ENCODE peak calls at places on chromosomes 7 and 10, in seven cellular contexts. One of them, this sample, is unnamed.

GRCh38 chr7:158994687-158995086 is 138.3 kb downstream of the DYNC2I1 start:
- DNase-seq in SK-N-SH: no peak
- DNase-seq in K562: no peak
- DNase-seq in GM12878: no peak
- DNase-seq in HepG2: no peak
- DNase-seq in H1: no peak
- DNase-seq in HCT116: no peak
- DNase-seq in this sample: no peak

GRCh38 chr10:49508249-49508648 is 30.7 kb downstream of the ERCC6 start:
- DNase-seq in SK-N-SH: no peak
- DNase-seq in K562: no peak
- DNase-seq in GM12878: peak
- DNase-seq in HepG2: no peak
- DNase-seq in H1: no peak
- DNase-seq in HCT116: no peak
- DNase-seq in this sample: no peak

GRCh38 chr7:87878208-87878735 is 2.0 kb downstream of the DBF4 start:
- DNase-seq in SK-N-SH: no peak
- DNase-seq in K562: peak
- DNase-seq in GM12878: no peak
- DNase-seq in HepG2: no peak
- DNase-seq in H1: no peak
- DNase-seq in HCT116: no peak
- DNase-seq in this sample: no peak

GRCh38 chr10:131871673-131872005 is 29.2 kb upstream of the PPP2R2D start:
- DNase-seq in SK-N-SH: no peak
- DNase-seq in K562: no peak
- DNase-seq in GM12878: no peak
- DNase-seq in HepG2: no peak
- DNase-seq in H1: no peak
- DNase-seq in HCT116: no peak
- DNase-seq in this sample: no peak

GRCh38 chr10:6382081-6382480 is 179.3 kb downstream of the PFKFB3 start:
- DNase-seq in SK-N-SH: no peak
- DNase-seq in K562: no peak
- DNase-seq in GM12878: peak
- DNase-seq in HepG2: no peak
- DNase-seq in H1: no peak
- DNase-seq in HCT116: no peak
- DNase-seq in this sample: no peak

GRCh38 chr10:118669020-118669766 is 73.7 kb upstream of the PRLHR start:
- DNase-seq in SK-N-SH: peak
- DNase-seq in K562: no peak
- DNase-seq in GM12878: no peak
- DNase-seq in HepG2: no peak
- DNase-seq in H1: no peak
- DNase-seq in HCT116: no peak
- DNase-seq in this sample: no peak

GRCh38 chr7:36969376-36969775 is 245.1 kb upstream of the AOAH start:
- DNase-seq in SK-N-SH: no peak
- DNase-seq in K562: no peak
- DNase-seq in GM12878: no peak
- DNase-seq in HepG2: no peak
- DNase-seq in H1: no peak
- DNase-seq in HCT116: no peak
- DNase-seq in this sample: no peak

GRCh38 chr10:24456319-24456718 is 247.4 kb downstream of the KIAA1217 start:
- DNase-seq in SK-N-SH: no peak
- DNase-seq in K562: no peak
- DNase-seq in GM12878: no peak
- DNase-seq in HepG2: no peak
- DNase-seq in H1: no peak
- DNase-seq in HCT116: no peak
- DNase-seq in this sample: no peak

GRCh38 chr7:155232911-155233702 is 64.6 kb upstream of the INSIG1 start:
- DNase-seq in SK-N-SH: no peak
- DNase-seq in K562: no peak
- DNase-seq in GM12878: no peak
- DNase-seq in HepG2: no peak
- DNase-seq in H1: no peak
- DNase-seq in HCT116: no peak
- DNase-seq in this sample: no peak

GRCh38 chr7:100570954-100571828 is 2.5 kb downstream of the SAP25 start:
- DNase-seq in SK-N-SH: peak
- DNase-seq in K562: peak
- DNase-seq in GM12878: no peak
- DNase-seq in HepG2: peak
- DNase-seq in H1: peak
- DNase-seq in HCT116: no peak
- DNase-seq in this sample: no peak

GRCh38 chr10:103080891-103081581 is 112.0 kb downstream of the NT5C2 start:
- DNase-seq in SK-N-SH: no peak
- DNase-seq in K562: no peak
- DNase-seq in GM12878: no peak
- DNase-seq in HepG2: no peak
- DNase-seq in H1: no peak
- DNase-seq in HCT116: no peak
- DNase-seq in this sample: no peak

GRCh38 chr7:132580277-132580676 is 4.0 kb upstream of the PLXNA4 start:
- DNase-seq in SK-N-SH: peak
- DNase-seq in K562: peak
- DNase-seq in GM12878: no peak
- DNase-seq in HepG2: peak
- DNase-seq in H1: no peak
- DNase-seq in HCT116: no peak
- DNase-seq in this sample: peak

DNA sequence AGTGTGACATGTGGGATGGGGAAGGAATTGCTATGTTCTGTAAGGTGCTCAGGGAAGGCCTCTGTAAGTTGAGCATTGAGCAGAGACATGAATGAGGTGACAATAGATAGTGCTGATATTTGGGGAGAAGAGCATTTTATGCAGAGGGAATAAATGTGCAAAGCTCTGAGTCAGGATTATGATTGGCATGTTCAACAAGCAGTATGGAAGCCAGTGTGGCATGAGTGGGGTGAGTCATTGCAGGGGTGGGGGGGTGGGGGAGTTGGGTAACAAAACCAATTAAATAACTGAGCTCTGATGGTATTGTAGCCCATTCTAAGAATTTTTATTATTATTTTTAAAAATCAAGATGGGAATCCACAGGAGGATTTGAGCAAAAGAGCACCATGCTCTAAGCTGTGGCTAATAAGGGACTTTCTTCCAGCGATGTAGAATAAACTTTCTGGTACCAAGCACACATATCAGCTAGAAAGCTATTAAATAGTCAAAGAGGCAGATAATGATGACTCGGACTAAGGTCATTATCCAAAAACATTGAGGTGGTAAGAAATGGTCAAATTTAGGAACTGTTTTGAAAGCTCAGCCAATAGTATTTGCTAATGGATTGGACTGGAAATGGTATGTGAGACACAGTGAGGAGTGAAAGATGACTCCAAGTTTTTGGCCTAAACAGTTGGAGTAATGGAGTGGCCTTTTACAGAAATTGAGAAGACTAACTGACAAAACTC is 96.4 kb downstream of the PRKG1 start:
- DNase-seq in SK-N-SH: no peak
- DNase-seq in K562: no peak
- DNase-seq in GM12878: no peak
- DNase-seq in HepG2: no peak
- DNase-seq in H1: no peak
- DNase-seq in HCT116: no peak
- DNase-seq in this sample: no peak
- TF ChIP-seq JUND in SK-N-SH: peak
- TF ChIP-seq JUND in K562: no peak
- TF ChIP-seq JUND in GM12878: no peak
- TF ChIP-seq JUND in HepG2: no peak
- TF ChIP-seq JUND in H1: no peak
- TF ChIP-seq JUND in HCT116: no peak
- TF ChIP-seq JUND in this sample: no peak

DNA sequence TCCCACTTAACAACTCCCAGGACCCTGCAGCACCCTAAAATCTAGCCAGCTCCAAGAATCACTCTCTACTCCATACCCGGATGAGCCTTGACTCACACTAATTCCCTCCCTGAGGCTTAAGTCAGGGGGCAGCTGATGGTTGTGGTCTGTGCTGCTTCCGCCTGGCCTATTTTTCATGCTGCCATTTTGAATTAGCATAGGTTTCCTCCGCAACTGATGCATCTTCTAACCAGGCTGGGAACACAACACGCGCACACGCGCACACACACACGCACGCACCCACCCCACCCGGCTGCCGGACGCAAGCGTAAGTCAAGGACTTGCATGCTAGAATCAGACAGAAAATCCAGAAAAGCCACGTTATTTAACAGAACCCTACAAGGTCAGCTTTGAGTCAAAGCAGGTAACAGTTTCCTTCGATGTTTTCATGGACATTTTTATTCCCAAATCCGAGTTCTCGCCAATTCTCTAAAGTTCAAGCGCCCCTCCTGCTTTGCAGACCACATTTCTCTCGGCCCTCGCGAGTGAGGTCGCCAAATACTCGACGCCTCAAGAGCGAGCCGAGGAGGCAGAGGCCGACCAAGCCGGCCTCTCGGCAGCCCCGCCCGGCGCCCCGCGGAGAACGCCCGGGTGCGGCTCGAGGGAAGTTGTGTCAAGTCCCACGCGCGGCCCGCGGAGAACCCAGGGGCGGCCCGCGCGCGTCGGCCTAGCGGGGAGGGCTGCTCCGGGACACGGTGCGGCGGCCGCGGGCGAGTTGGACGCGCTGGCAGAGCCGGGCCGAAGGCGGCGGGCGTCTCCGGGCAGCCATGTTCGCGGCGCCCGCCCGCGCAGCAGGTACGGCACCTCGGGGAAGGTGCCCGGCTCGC is 977 bp downstream of the SCRN1 start:
- DNase-seq in SK-N-SH: peak
- DNase-seq in K562: no peak
- DNase-seq in GM12878: peak
- DNase-seq in HepG2: peak
- DNase-seq in H1: peak
- DNase-seq in HCT116: peak
- DNase-seq in this sample: peak
- TF ChIP-seq JUND in SK-N-SH: no peak
- TF ChIP-seq JUND in K562: no peak
- TF ChIP-seq JUND in GM12878: no peak
- TF ChIP-seq JUND in HepG2: no peak
- TF ChIP-seq JUND in H1: no peak
- TF ChIP-seq JUND in HCT116: no peak
- TF ChIP-seq JUND in this sample: no peak

DNA sequence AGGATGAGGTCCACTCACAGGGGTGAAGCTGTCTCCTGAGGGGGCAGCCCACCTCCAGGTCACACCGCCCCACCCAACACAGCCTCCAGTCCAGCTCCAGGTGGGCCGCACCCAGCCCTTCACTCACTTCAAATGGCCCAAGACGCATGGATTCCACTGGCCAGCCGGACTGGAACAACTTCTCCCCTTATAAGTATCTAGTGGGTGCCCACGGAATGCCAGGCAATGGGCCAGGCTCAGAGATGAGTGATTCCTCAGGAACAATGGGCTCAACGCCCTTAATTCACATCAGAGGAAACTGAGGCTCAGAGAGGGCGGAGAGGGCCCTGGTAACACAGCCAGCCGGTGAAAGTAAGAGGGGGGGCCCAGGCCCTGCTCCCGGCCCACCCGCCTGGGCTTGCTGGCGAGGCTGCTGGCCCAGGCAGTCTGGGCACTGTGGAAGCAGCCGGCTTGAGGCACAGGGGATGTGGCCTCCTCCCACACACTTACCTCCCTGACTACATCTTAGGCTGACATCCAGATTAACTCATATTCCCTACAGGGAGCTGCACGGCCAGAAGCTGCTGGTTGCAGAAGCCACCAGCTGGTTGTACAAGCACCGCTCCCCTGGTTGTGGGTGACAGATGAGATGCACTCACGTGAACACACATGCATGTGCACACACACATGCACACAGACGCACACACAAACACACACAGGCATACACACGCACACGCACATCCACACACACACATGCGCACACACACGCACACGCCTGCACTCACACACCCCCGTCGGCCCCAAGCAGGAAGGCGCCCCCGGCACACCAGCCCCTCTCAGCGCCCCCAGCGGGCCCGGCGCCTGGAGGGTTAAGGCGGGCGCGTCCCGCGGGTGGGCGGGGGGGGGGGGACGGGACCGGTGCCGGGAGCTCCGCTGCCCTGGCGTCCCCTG is 1.0 kb upstream of the FAM20C start:
- DNase-seq in SK-N-SH: peak
- DNase-seq in K562: peak
- DNase-seq in GM12878: no peak
- DNase-seq in HepG2: no peak
- DNase-seq in H1: no peak
- DNase-seq in HCT116: peak
- DNase-seq in this sample: peak
- TF ChIP-seq JUND in SK-N-SH: no peak
- TF ChIP-seq JUND in K562: no peak
- TF ChIP-seq JUND in GM12878: no peak
- TF ChIP-seq JUND in HepG2: no peak
- TF ChIP-seq JUND in H1: no peak
- TF ChIP-seq JUND in HCT116: no peak
- TF ChIP-seq JUND in this sample: no peak

GRCh38 chr10:119737827-119738226 is 12.0 kb downstream of the INPP5F start:
- DNase-seq in SK-N-SH: no peak
- DNase-seq in K562: peak
- DNase-seq in GM12878: no peak
- DNase-seq in HepG2: no peak
- DNase-seq in H1: no peak
- DNase-seq in HCT116: peak
- DNase-seq in this sample: no peak

GRCh38 chr10:119738962-119739361 is 13.1 kb downstream of the INPP5F start:
- DNase-seq in SK-N-SH: no peak
- DNase-seq in K562: no peak
- DNase-seq in GM12878: no peak
- DNase-seq in HepG2: no peak
- DNase-seq in H1: no peak
- DNase-seq in HCT116: no peak
- DNase-seq in this sample: no peak

GRCh38 chr10:119742988-119743646 is 17.3 kb downstream of the INPP5F start:
- DNase-seq in SK-N-SH: no peak
- DNase-seq in K562: no peak
- DNase-seq in GM12878: no peak
- DNase-seq in HepG2: no peak
- DNase-seq in H1: peak
- DNase-seq in HCT116: no peak
- DNase-seq in this sample: no peak

GRCh38 chr10:119737039-119737663 is 11.3 kb downstream of the INPP5F start:
- DNase-seq in SK-N-SH: no peak
- DNase-seq in K562: no peak
- DNase-seq in GM12878: no peak
- DNase-seq in HepG2: no peak
- DNase-seq in H1: no peak
- DNase-seq in HCT116: no peak
- DNase-seq in this sample: no peak

DNA sequence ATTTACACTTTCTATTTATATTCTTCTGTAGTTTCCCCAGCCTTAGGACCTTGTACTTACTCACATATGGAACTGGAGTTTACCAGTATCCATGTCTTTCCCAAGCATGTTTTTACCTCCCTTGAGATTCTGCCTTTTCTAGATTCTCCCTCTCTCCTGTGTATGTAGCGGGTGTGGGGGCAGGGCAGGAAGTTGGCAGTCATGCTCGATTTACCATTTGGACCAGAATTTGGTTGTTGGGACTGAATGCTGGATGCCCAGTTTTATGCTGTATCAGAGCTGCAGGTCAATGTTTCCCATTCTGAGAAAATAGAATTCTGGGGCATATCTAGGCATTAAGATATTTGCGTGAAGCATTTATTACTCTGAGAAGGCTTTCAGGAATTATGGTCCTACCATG is 14.2 kb downstream of the INPP5F start:
- DNase-seq in SK-N-SH: no peak
- DNase-seq in K562: no peak
- DNase-seq in GM12878: no peak
- DNase-seq in HepG2: no peak
- DNase-seq in H1: no peak
- DNase-seq in HCT116: no peak
- DNase-seq in this sample: no peak
- TF ChIP-seq JUND in SK-N-SH: no peak
- TF ChIP-seq JUND in K562: no peak
- TF ChIP-seq JUND in GM12878: no peak
- TF ChIP-seq JUND in HepG2: no peak
- TF ChIP-seq JUND in H1: no peak
- TF ChIP-seq JUND in HCT116: no peak
- TF ChIP-seq JUND in this sample: no peak